ENCODE peak calls at places on chromosome 14, in six cellular contexts. W, E, H, B, X and D are unnamed samples.

GRCh38 chr14:105853907-105854599 is 327.7 kb downstream of the TMEM121 start:
- DNase-seq in H (no peak), W (no peak), X (peak; percentile 3), B (no peak), E (no peak), D (no peak)

GRCh38 chr14:98198385-98198784 is 1073.6 kb downstream of the BCL11B start:
- DNase-seq in E (no peak), X (no peak), B (peak; percentile 12), H (peak; percentile 28), W (no peak), D (no peak)

GRCh38 chr14:101350710-101351109 is 210.6 kb upstream of the DIO3 start:
- DNase-seq in B (no peak), X (no peak), E (no peak), H (no peak), W (no peak), D (no peak)

GRCh38 chr14:72692678-72693077 is 201.2 kb downstream of the DPF3 start:
- DNase-seq in H (peak; percentile 25), W (peak; percentile 15), B (peak; percentile 14), X (no peak), E (no peak), D (no peak)

GRCh38 chr14:68979722-68980552 is 835 bp upstream of the ACTN1 start:
- DNase-seq in W (peak; percentile 55), E (no peak), B (peak; percentile 74), H (peak; percentile 58), X (no peak), D (peak; percentile 22)

GRCh38 chr14:63276492-63277342 is 42.0 kb downstream of the GPHB5 start:
- DNase-seq in H (peak; percentile 64), E (no peak), B (peak; percentile 88), X (no peak), W (peak; percentile 76), D (peak; percentile 82)

GRCh38 chr14:75981826-75982723 is at the start of gene TGFB3:
- DNase-seq in H (peak; percentile 77), B (peak; percentile 80), X (peak; percentile 73), W (peak; percentile 97), E (peak; percentile 69), D (peak; percentile 94)

GRCh38 chr14:99690636-99691035 is 6.5 kb downstream of the CYP46A1 start:
- DNase-seq in X (no peak), E (no peak), H (no peak), W (no peak), B (no peak), D (no peak)

GRCh38 chr14:64684091-64684490 is 20.1 kb upstream of the PLEKHG3 start:
- DNase-seq in E (no peak), H (no peak), W (peak; percentile 40), X (no peak), B (no peak), D (peak; percentile 34)

GRCh38 chr14:22555573-22556011 is 33.4 kb downstream of the DAD1 start:
- DNase-seq in X (peak; percentile 63), W (no peak), H (peak; percentile 79), B (no peak), E (no peak), D (no peak)

GRCh38 chr14:24179961-24180726 is 8.3 kb downstream of the REC8 start:
- DNase-seq in H (peak; percentile 30), W (peak; percentile 69), E (no peak), B (no peak), X (no peak), D (peak; percentile 90)

GRCh38 chr14:32594766-32595165 is 265.7 kb downstream of the AKAP6 start:
- DNase-seq in E (no peak), W (peak; percentile 61), X (no peak), H (no peak), B (no peak), D (peak; percentile 85)

GRCh38 chr14:66613344-66613743 is 105.4 kb downstream of the GPHN start:
- DNase-seq in W (no peak), B (no peak), E (no peak), H (no peak), X (no peak), D (no peak)

GRCh38 chr14:23173796-23174195 is 9.7 kb downstream of the SLC7A8 start:
- DNase-seq in E (no peak), W (no peak), B (no peak), H (no peak), X (no peak), D (no peak)